ENCODE peak calls at places on chromosomes 4 and X, in nine cellular contexts. G, R, P, F, N, W, K, Y and C are unnamed samples.

GRCh38 chr4:56410247-56410646 is 23.0 kb upstream of the AASDH start:
- DNase-seq in Y (peak; percentile 62), G (peak; percentile 16), P (no peak), W (peak; percentile 98), N (no peak), R (no peak), K (no peak), F (peak; percentile 69), C (no peak)

GRCh38 chrX:106902684-106903083 is 457 bp downstream of the RIPPLY1 start:
- DNase-seq in R (no peak), Y (no peak), G (no peak), W (no peak), K (no peak), N (no peak), P (no peak), F (no peak), C (no peak)

GRCh38 chr4:74377714-74378113 is 12.8 kb downstream of the EREG start:
- DNase-seq in W (no peak), F (no peak), Y (no peak), P (no peak), K (no peak), N (no peak), G (no peak), R (no peak), C (no peak)

GRCh38 chrX:39814391-39814790 is 283.4 kb downstream of the BCOR start:
- DNase-seq in W (no peak), P (no peak), F (no peak), Y (peak; percentile 5), R (peak; percentile 47), K (peak; percentile 1), G (no peak), N (no peak), C (peak; percentile 31)

GRCh38 chr4:100017627-100018310 is 67.7 kb upstream of the H2AZ1 start:
- DNase-seq in K (no peak), R (no peak), N (no peak), W (no peak), Y (no peak), F (no peak), P (no peak), G (no peak), C (no peak)

GRCh38 chr4:46886711-46887110 is 22.3 kb downstream of the COX7B2 start:
- DNase-seq in K (no peak), R (no peak), P (no peak), Y (no peak), W (no peak), G (no peak), N (no peak), F (no peak), C (no peak)

GRCh38 chr4:2834001-2834921 is 9.4 kb upstream of the ADD1 start:
- DNase-seq in Y (no peak), P (no peak), F (peak; percentile 9), W (no peak), R (no peak), N (no peak), G (no peak), K (no peak), C (no peak)

GRCh38 chr4:47839259-47839658 is 1.4 kb upstream of the CORIN start:
- DNase-seq in P (no peak), R (peak; percentile 60), F (no peak), K (no peak), G (no peak), Y (no peak), N (no peak), W (no peak), C (no peak)

GRCh38 chr4:155445306-155445705 is 68.5 kb upstream of the MAP9 start:
- DNase-seq in P (no peak), G (no peak), F (no peak), N (no peak), Y (peak; percentile 14), R (no peak), W (no peak), K (no peak), C (no peak)

GRCh38 chr4:16785800-16786527 is 112.5 kb downstream of the LDB2 start:
- DNase-seq in N (no peak), P (no peak), G (no peak), Y (no peak), K (no peak), R (no peak), F (no peak), W (no peak), C (no peak)

GRCh38 chr4:187006189-187006618 is 282.5 kb upstream of the FAT1 start:
- DNase-seq in R (no peak), W (no peak), N (no peak), P (no peak), G (no peak), F (no peak), K (no peak), Y (no peak), C (no peak)

GRCh38 chr4:107755841-107756356 is 35.9 kb upstream of the PAPSS1 start:
- DNase-seq in W (no peak), R (no peak), Y (no peak), G (no peak), P (no peak), K (no peak), N (no peak), F (no peak), C (no peak)

GRCh38 chrX:107325467-107325866 is 119.1 kb downstream of the DNAAF6 start:
- DNase-seq in N (no peak), R (no peak), G (no peak), W (no peak), Y (no peak), P (no peak), F (no peak), K (no peak), C (no peak)

GRCh38 chr4:150067859-150068258 is 10.4 kb upstream of the DCLK2 start:
- DNase-seq in K (no peak), R (no peak), F (no peak), Y (no peak), P (no peak), W (no peak), N (no peak), G (no peak), C (no peak)

GRCh38 chrX:15790766-15791380 is 589 bp downstream of the ZRSR2 start:
- DNase-seq in Y (no peak), P (no peak), F (no peak), W (no peak), K (no peak), R (no peak), G (no peak), N (no peak), C (no peak)

GRCh38 chr4:182240161-182241130 is 2.8 kb upstream of the TENM3 start:
- DNase-seq in R (no peak), Y (no peak), W (no peak), K (no peak), F (no peak), P (no peak), G (no peak), N (no peak), C (no peak)

GRCh38 chr4:8588196-8588470 is 4.4 kb upstream of the CPZ start:
- DNase-seq in K (no peak), N (no peak), W (no peak), Y (no peak), G (no peak), P (no peak), F (no peak), R (no peak), C (no peak)

GRCh38 chrX:21698274-21698673 is 40.1 kb upstream of the KLHL34 start:
- DNase-seq in W (no peak), G (no peak), K (no peak), R (no peak), F (no peak), P (no peak), N (no peak), Y (no peak), C (no peak)

GRCh38 chr4:134001057-134001456 is 200.5 kb downstream of the PABPC4L start:
- DNase-seq in G (no peak), R (no peak), F (no peak), W (no peak), N (no peak), Y (no peak), K (no peak), P (no peak), C (no peak)

GRCh38 chrX:129980540-129981206 is 1.8 kb upstream of the BCORL1 start:
- DNase-seq in W (no peak), K (peak; percentile 1), F (peak; percentile 54), G (no peak), N (no peak), Y (no peak), R (peak; percentile 55), P (no peak), C (peak; percentile 26)

GRCh38 chrX:45322820-45323219 is 122.1 kb upstream of the DIPK2B start:
- DNase-seq in G (no peak), P (no peak), F (no peak), K (no peak), W (no peak), R (no peak), N (no peak), Y (no peak), C (no peak)

GRCh38 chr4:186627226-186627865 is 72.0 kb upstream of the MTNR1A start:
- DNase-seq in G (no peak), P (no peak), W (no peak), K (no peak), N (no peak), F (no peak), Y (no peak), R (no peak), C (no peak)

GRCh38 chr4:946517-947471 is 14.5 kb downstream of the TMEM175 start:
- DNase-seq in R (no peak), K (no peak), Y (no peak), F (no peak), W (no peak), G (no peak), P (no peak), N (no peak), C (no peak)